ENCODE peak calls at places on chromosomes 3 and 15, in six cellular contexts. D is lower lobe of right lung, V is psoas muscle, O is colonic mucosa, Z is H9, F is RWPE2. L is an unnamed sample.

GRCh38 chr3:16427309-16427965 is 86.1 kb downstream of the RFTN1 start:
- DNase-seq in D (no peak), V (peak; percentile 28), O (no peak), Z (no peak), F (no peak), L (no peak)

GRCh38 chr3:5055352-5056004 is 66.6 kb upstream of the ARL8B start:
- DNase-seq in D (no peak), V (no peak), O (no peak), Z (no peak), F (no peak), L (no peak)

GRCh38 chr3:53709856-53710674 is 136.2 kb downstream of the CHDH start:
- DNase-seq in D (peak; percentile 89), V (peak; percentile 63), O (peak; percentile 62), Z (peak; percentile 90), F (no peak), L (peak; percentile 90)

GRCh38 chr15:74955796-74956647 is 550 bp downstream of the RPP25 start:
- DNase-seq in D (peak; percentile 91), V (peak; percentile 80), O (peak; percentile 84), Z (peak; percentile 78), F (peak; percentile 87), L (peak; percentile 94)

GRCh38 chr3:114095808-114096207 is 39.3 kb downstream of the QTRT2 start:
- DNase-seq in D (no peak), V (no peak), O (no peak), Z (no peak), F (no peak), L (no peak)

GRCh38 chr3:134311265-134311664 is 60.6 kb upstream of the RYK start:
- DNase-seq in D (no peak), V (no peak), O (no peak), Z (no peak), F (no peak), L (no peak)

GRCh38 chr3:196648856-196649255 is 9.4 kb downstream of the NRROS start:
- DNase-seq in D (no peak), V (no peak), O (no peak), Z (no peak), F (no peak), L (no peak)

GRCh38 chr3:98788651-98789050 is 25.5 kb downstream of the ST3GAL6 start:
- DNase-seq in D (no peak), V (no peak), O (no peak), Z (no peak), F (no peak), L (no peak)

GRCh38 chr3:130709671-130710070 is 37.0 kb downstream of the PIK3R4 start:
- DNase-seq in D (no peak), V (no peak), O (no peak), Z (no peak), F (no peak), L (no peak)

GRCh38 chr3:109806929-109807328 is 469.6 kb upstream of the DPPA4 start:
- DNase-seq in D (no peak), V (no peak), O (no peak), Z (no peak), F (no peak), L (no peak)

GRCh38 chr3:43497405-43497804 is 124.4 kb downstream of the ANO10 start:
- DNase-seq in D (no peak), V (no peak), O (no peak), Z (no peak), F (no peak), L (no peak)

GRCh38 chr15:39543651-39544050 is 37.2 kb upstream of the THBS1 start:
- DNase-seq in D (no peak), V (no peak), O (no peak), Z (peak; percentile 70), F (no peak), L (no peak)

GRCh38 chr3:171351676-171352075 is 108.5 kb downstream of the TNIK start:
- DNase-seq in D (no peak), V (peak; percentile 29), O (no peak), Z (no peak), F (peak; percentile 79), L (no peak)

GRCh38 chr3:72448375-72448823 is 399.8 kb downstream of the SHQ1 start:
- DNase-seq in D (no peak), V (peak; percentile 17), O (no peak), Z (no peak), F (no peak), L (no peak)

GRCh38 chr3:196740476-196741400 is 1.1 kb downstream of the PAK2 start:
- DNase-seq in D (no peak), V (peak; percentile 16), O (peak; percentile 59), Z (no peak), F (no peak), L (peak; percentile 61)

GRCh38 chr3:65871305-65872141 is 167.2 kb downstream of the MAGI1 start:
- DNase-seq in D (peak; percentile 64), V (peak; percentile 53), O (peak; percentile 70), Z (no peak), F (no peak), L (no peak)

GRCh38 chr3:43620953-43621405 is 832 bp downstream of the ANO10 start:
- DNase-seq in D (no peak), V (no peak), O (no peak), Z (no peak), F (no peak), L (no peak)

GRCh38 chr3:39671600-39671999 is 137.8 kb upstream of the MYRIP start:
- DNase-seq in D (no peak), V (no peak), O (no peak), Z (no peak), F (no peak), L (no peak)

GRCh38 chr3:59749291-59749690 is 699.5 kb upstream of the CFAP20DC start:
- DNase-seq in D (peak; percentile 47), V (no peak), O (no peak), Z (no peak), F (no peak), L (no peak)

GRCh38 chr15:36831915-36832310 is 252.5 kb downstream of the CDIN1 start:
- DNase-seq in D (no peak), V (no peak), O (no peak), Z (no peak), F (no peak), L (no peak)

GRCh38 chr3:64686446-64686908 is 1.3 kb downstream of the ADAMTS9 start:
- DNase-seq in D (peak; percentile 76), V (peak; percentile 40), O (peak; percentile 59), Z (no peak), F (no peak), L (peak; percentile 80)

GRCh38 chr15:36954486-36954885 is 145.9 kb downstream of the MEIS2 start:
- DNase-seq in D (no peak), V (no peak), O (no peak), Z (no peak), F (no peak), L (no peak)

GRCh38 chr3:129609591-129610169 is 3.2 kb upstream of the PLXND1 start:
- DNase-seq in D (no peak), V (no peak), O (no peak), Z (no peak), F (no peak), L (no peak)

DNA sequence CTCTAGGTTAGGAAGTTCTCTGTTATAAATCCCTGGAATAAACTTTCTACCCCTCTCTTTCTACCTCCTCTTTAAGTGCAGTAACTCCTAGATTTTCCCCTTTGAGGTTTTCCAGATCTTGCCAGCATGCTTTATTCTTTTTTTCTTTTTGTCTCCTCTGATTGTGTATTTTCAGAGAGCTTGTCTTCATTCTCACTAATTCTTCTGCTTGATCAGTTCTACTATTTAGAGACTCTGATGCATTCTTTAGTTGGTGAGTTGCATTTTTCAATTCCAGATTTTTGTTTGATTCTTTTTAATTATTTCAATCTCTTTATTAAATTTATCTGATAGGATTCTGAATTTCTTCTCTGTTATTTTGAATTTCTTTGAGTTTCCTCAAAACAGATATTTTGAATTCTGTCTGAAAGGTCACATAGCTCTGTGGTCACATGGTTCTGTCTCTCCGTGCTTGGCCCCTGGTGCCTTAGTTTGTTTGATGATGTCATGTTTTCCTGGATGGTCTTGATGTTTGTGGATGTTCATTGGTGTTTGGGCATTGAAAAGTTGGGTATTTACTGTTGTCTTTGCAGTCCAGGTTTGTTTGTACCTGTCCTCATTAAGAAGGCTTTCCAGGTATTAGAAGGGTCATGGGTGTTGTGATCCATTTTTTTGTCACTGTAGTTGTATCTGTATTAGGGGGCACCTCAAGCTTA is 89.2 kb downstream of the BBX start:
- DNase-seq in D (no peak), V (no peak), O (no peak), Z (no peak), F (no peak), L (no peak)
- H3K27me3 ChIP-seq in D (no peaks in the 10 kb centered on the region), V (no peaks in the 10 kb centered on the region), O (no peaks in the 10 kb centered on the region), Z (no peaks in the 10 kb centered on the region), F (no peaks in the 10 kb centered on the region), L (no peaks in the 10 kb centered on the region)

DNA sequence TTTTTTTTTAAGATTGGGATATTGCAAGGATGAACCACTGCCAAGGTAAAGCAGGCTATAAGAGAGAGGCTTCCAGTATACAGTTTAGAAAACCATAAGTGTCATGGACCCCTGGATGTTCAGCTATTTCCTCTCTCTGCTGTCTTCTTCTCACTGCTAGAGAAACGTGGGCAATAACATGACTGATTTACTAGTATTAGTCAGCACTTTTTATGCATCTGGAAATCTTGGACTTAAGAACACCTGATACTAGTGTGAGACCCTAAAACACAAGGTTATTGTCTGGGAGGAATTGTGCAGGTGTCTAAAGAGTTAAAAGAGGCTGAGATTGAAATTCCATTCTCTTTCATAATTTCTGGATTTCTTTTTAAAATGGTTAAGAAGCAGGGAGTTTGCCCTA is 460.6 kb upstream of the MCTP2 start:
- DNase-seq in D (no peak), V (no peak), O (no peak), Z (no peak), F (no peak), L (no peak)
- H3K27me3 ChIP-seq in D (no peaks in the 10 kb centered on the region), V (no peaks in the 10 kb centered on the region), O (no peaks in the 10 kb centered on the region), Z (no peaks in the 10 kb centered on the region), F (no peaks in the 10 kb centered on the region), L (no peaks in the 10 kb centered on the region)

DNA sequence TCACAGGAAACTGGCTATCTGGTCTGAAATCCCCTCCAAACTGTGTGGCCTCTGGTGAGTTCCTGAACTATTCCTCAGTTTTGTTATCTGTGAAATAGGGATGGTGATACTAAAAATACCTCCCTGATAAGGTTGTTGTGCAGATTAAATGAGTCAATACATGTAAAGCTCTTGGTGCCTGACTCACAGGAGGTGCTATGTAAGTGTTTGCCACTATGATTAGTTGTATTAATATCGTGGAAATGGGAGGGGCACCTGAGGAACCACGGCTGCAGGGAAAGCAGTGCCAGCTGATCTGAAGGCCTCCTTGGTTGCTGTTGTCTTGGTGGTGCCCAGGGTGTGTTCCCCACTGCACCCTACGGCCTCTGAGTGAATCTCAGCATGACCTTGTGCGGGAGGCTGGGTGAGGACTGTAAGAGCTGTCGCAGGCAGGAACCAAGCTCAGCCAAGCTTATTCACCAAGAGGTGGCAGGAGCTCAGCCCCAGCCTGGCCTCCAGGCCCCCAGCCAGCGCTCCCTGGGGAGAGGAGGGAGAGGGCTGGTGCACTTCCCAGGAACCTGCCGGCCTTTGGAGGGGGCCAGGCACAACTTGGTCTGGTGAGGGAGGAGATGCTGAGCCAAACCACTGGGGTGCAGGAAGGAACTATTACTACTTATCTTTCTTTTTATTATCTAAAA is 44.8 kb upstream of the CCDC174 start:
- DNase-seq in D (no peak), V (no peak), O (no peak), Z (no peak), F (no peak), L (no peak)
- H3K27me3 ChIP-seq in D (peaks cover 24% of the 10 kb centered on the region), V (peaks cover 4% of the 10 kb centered on the region), O (peaks cover 15% of the 10 kb centered on the region), Z (peaks cover 2% of the 10 kb centered on the region), F (peaks cover 14% of the 10 kb centered on the region), L (peaks cover 37% of the 10 kb centered on the region)

GRCh38 chr15:94667109-94667508 is 435.7 kb downstream of the MCTP2 start:
- DNase-seq in D (no peak), V (no peak), O (no peak), Z (no peak), F (no peak), L (no peak)

GRCh38 chr15:94666553-94666952 is 435.2 kb downstream of the MCTP2 start:
- DNase-seq in D (no peak), V (no peak), O (no peak), Z (no peak), F (no peak), L (no peak)

GRCh38 chr15:94670436-94671034 is 439.2 kb downstream of the MCTP2 start:
- DNase-seq in D (no peak), V (no peak), O (no peak), Z (no peak), F (no peak), L (no peak)

GRCh38 chr15:94665687-94666441 is 434.5 kb downstream of the MCTP2 start:
- DNase-seq in D (no peak), V (no peak), O (no peak), Z (no peak), F (no peak), L (no peak)
- H3K27me3 ChIP-seq in D (no peaks in the 10 kb centered on the region), V (peaks cover 5% of the 10 kb centered on the region), O (no peaks in the 10 kb centered on the region), Z (no peaks in the 10 kb centered on the region), F (no peaks in the 10 kb centered on the region), L (no peaks in the 10 kb centered on the region)